ENCODE peak calls at places on chromosome 17, in four cellular contexts. F is HT1080, G is NCI-H460, L is hypothalamus. W is an unnamed sample.

GRCh38 chr17:45848405-45848804 is 3.7 kb downstream of the SPPL2C start:
- DNase-seq in F (no peak), G (no peak), L (no peak), W (no peak)

GRCh38 chr17:19733953-19734526 is 14.1 kb downstream of the ALDH3A1 start:
- DNase-seq in G (no peak), L (no peak), F (no peak), W (no peak)

GRCh38 chr17:49915670-49916069 is 53.3 kb upstream of the DLX4 start:
- DNase-seq in L (no peak), G (no peak), F (no peak), W (no peak)

GRCh38 chr17:6098466-6099180 is 28.4 kb downstream of the WSCD1 start:
- DNase-seq in F (no peak), L (no peak), G (no peak), W (no peak)

GRCh38 chr17:15782809-15783208 is 50.7 kb downstream of the TBC1D26 start:
- DNase-seq in L (no peak), G (no peak), F (no peak), W (no peak)

GRCh38 chr17:72884066-72884465 is 208.4 kb downstream of the SLC39A11 start:
- DNase-seq in F (no peak), L (peak; percentile 5), G (no peak), W (no peak)

GRCh38 chr17:57989011-57989345 is 924 bp upstream of the VEZF1 start:
- DNase-seq in F (no peak), L (no peak), G (no peak), W (no peak)

GRCh38 chr17:16486373-16487250 is 5.4 kb downstream of the LRRC75A start:
- DNase-seq in L (no peak), F (peak; percentile 63), G (no peak), W (peak; percentile 76)

GRCh38 chr17:28908640-28909098 is 5.8 kb upstream of the DHRS13 start:
- DNase-seq in G (no peak), F (peak; percentile 64), L (no peak), W (peak; percentile 63)

GRCh38 chr17:63714550-63715277 is 14.8 kb upstream of the LIMD2 start:
- DNase-seq in L (no peak), F (no peak), G (no peak), W (no peak)

GRCh38 chr17:72386619-72387237 is 265.9 kb downstream of the SOX9 start:
- DNase-seq in G (no peak), F (peak; percentile 48), L (no peak), W (no peak)

GRCh38 chr17:4846635-4847390 is 13.7 kb downstream of the MINK1 start:
- DNase-seq in G (no peak), F (no peak), L (no peak), W (no peak)

GRCh38 chr17:78316867-78317816 is 42.7 kb downstream of the SOCS3 start:
- DNase-seq in L (no peak), F (no peak), G (no peak), W (no peak)

GRCh38 chr17:21262259-21262993 is 9.2 kb upstream of the NATD1 start:
- DNase-seq in F (no peak), G (no peak), L (no peak), W (no peak)

GRCh38 chr17:7475764-7476422 is 3.5 kb downstream of the ZBTB4 start:
- DNase-seq in F (no peak), L (no peak), G (no peak), W (no peak)

GRCh38 chr17:38745545-38745944 is 2.6 kb downstream of the PCGF2 start:
- DNase-seq in L (no peak), G (no peak), F (no peak), W (no peak)

GRCh38 chr17:197352-197751 is 15.9 kb upstream of the DOC2B start:
- DNase-seq in F (no peak), G (no peak), L (no peak), W (no peak)

GRCh38 chr17:12859520-12859919 is 70.2 kb downstream of the ARHGAP44 start:
- DNase-seq in L (no peak), F (peak; percentile 33), G (no peak), W (no peak)

GRCh38 chr17:15409721-15410247 is 57.6 kb downstream of the CDRT4 start:
- DNase-seq in L (no peak), F (peak; percentile 76), G (no peak), W (peak; percentile 95)

GRCh38 chr17:79557724-79558572 is 52.9 kb downstream of the RBFOX3 start:
- DNase-seq in F (no peak), G (no peak), L (no peak), W (no peak)

GRCh38 chr17:28948873-28949184 is 2.5 kb downstream of the PHF12 start:
- DNase-seq in L (no peak), G (no peak), F (peak; percentile 29), W (no peak)

GRCh38 chr17:69105907-69106730 is 35.6 kb downstream of the ABCA6 start:
- DNase-seq in F (no peak), L (no peak), G (no peak), W (no peak)

GRCh38 chr17:40560592-40561293 is 4.5 kb downstream of the CCR7 start:
- DNase-seq in F (peak; percentile 74), G (no peak), L (no peak), W (no peak)

W was measured in mammary epithelial cell.